ENCODE peak calls at places on chromosomes 16 and 17, in eight cellular contexts. D is H9, F is PC-9, H is A549, A is K562, V is fibroblast of lung, R is mesendoderm, O is MM.1S. E is an unnamed sample.

GRCh38 chr17:27776882-27777624 is 23.3 kb downstream of the NOS2 start:
- DNase-seq in V (no peak), H (no peak), D (no peak), A (no peak), O (no peak), R (peak), F (no peak), E (no peak)

GRCh38 chr17:64938925-64939474 is 19.7 kb upstream of the LRRC37A3 start:
- DNase-seq in V (no peak), A (peak), F (peak), H (peak), O (peak), R (peak), D (peak), E (peak)

GRCh38 chr16:57284206-57284951 is at the start of gene PLLP:
- DNase-seq in O (no peak), A (peak), D (peak), F (no peak), R (peak), V (peak), H (peak), E (peak)

GRCh38 chr16:85401370-85401916 is 211.7 kb upstream of the GSE1 start:
- DNase-seq in R (no peak), A (no peak), V (no peak), F (no peak), O (no peak), D (no peak), H (no peak), E (no peak)

GRCh38 chr17:44074231-44074910 is 3.8 kb downstream of the G6PC3 start:
- DNase-seq in O (no peak), F (no peak), A (no peak), D (no peak), V (no peak), R (no peak), H (no peak), E (no peak)

GRCh38 chr16:51149721-51150158 is 1.3 kb downstream of the SALL1 start:
- DNase-seq in F (no peak), A (no peak), R (no peak), O (no peak), V (no peak), H (no peak), D (no peak), E (peak)

GRCh38 chr16:90016339-90016950 is 2.8 kb downstream of the DBNDD1 start:
- DNase-seq in D (no peak), F (no peak), H (no peak), O (no peak), R (no peak), A (no peak), V (no peak), E (no peak)

GRCh38 chr17:76385892-76386786 is 1.7 kb downstream of the SPHK1 start:
- DNase-seq in D (peak), F (peak), V (peak), R (peak), A (peak), H (peak), O (peak), E (peak)

GRCh38 chr16:79601092-79601977 is 798 bp upstream of the MAF start:
- DNase-seq in R (peak), H (peak), V (peak), A (no peak), D (peak), O (peak), F (no peak), E (peak)

GRCh38 chr17:74928786-74929185 is 4.7 kb downstream of the OTOP2 start:
- DNase-seq in F (no peak), V (no peak), O (no peak), H (no peak), D (peak), A (no peak), R (no peak), E (no peak)

GRCh38 chr16:57150682-57151330 is 35.0 kb downstream of the PSME3IP1 start:
- DNase-seq in D (no peak), A (no peak), H (no peak), F (no peak), O (no peak), V (peak), R (peak), E (no peak)

GRCh38 chr17:9306086-9306485 is 269.5 kb downstream of the STX8 start:
- DNase-seq in F (no peak), V (peak), H (peak), A (no peak), O (no peak), R (peak), D (no peak), E (no peak)

GRCh38 chr17:9307313-9307998 is 268.2 kb downstream of the STX8 start:
- DNase-seq in H (no peak), A (no peak), V (peak), R (peak), O (no peak), D (no peak), F (no peak), E (peak)

GRCh38 chr17:9309216-9309615 is 266.4 kb downstream of the STX8 start:
- DNase-seq in R (peak), D (no peak), O (no peak), A (no peak), H (no peak), V (no peak), F (no peak), E (peak)

GRCh38 chr17:9313346-9313745 is 262.3 kb downstream of the STX8 start:
- DNase-seq in F (no peak), A (no peak), D (no peak), O (no peak), R (no peak), H (no peak), V (no peak), E (no peak)

DNA sequence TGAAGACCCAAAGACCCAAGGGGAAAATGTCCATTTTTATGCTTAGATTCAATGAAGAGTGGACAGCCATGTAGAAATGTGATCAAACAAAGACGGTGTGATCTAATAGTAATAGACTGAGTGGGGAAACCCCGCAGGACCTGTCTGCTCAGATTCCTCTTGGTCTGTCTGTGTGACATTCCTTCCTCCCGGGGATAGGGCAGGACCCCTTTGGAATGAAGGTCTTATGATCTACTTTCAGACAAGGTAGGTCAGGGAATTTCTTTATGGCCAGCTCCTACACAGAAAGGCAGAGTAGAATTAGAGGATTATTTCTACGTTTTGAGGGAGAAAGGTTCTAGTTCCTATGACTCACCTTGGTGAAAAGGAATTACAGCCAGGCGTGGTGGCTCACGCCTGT is 267.6 kb downstream of the STX8 start:
- DNase-seq in V (no peak), O (no peak), R (peak), H (no peak), A (no peak), F (peak), D (peak), E (no peak)
- H3K4me2 ChIP-seq in V (no peak), O (no peak), R (no peak), H (no peak), A (no peak), F (peak), D (no peak), E (peak)

GRCh38 chr16:28092721-28093382 is 29.3 kb upstream of the GSG1L start:
- DNase-seq in A (no peak), O (no peak), V (no peak), F (peak), H (no peak), D (peak), R (peak), E (no peak)
- H3K4me2 ChIP-seq in A (no peak), O (no peak), V (no peak), F (peak), H (no peak), D (no peak), R (no peak), E (peak)

GRCh38 chr16:1870365-1871082 is 1.4 kb downstream of the MEIOB start:
- DNase-seq in A (no peak), R (no peak), V (peak), H (peak), O (no peak), F (peak), D (no peak), E (no peak)

GRCh38 chr16:1877089-1877488 is 5.1 kb upstream of the MEIOB start:
- DNase-seq in A (no peak), O (no peak), F (no peak), H (no peak), V (no peak), D (no peak), R (no peak), E (no peak)

GRCh38 chr16:1874854-1875253 is 2.9 kb upstream of the MEIOB start:
- DNase-seq in V (no peak), A (no peak), D (no peak), H (no peak), O (no peak), R (no peak), F (no peak), E (no peak)

GRCh38 chr16:1876468-1876867 is 4.5 kb upstream of the MEIOB start:
- DNase-seq in O (peak), R (no peak), F (no peak), A (no peak), D (no peak), H (no peak), V (no peak), E (no peak)

DNA sequence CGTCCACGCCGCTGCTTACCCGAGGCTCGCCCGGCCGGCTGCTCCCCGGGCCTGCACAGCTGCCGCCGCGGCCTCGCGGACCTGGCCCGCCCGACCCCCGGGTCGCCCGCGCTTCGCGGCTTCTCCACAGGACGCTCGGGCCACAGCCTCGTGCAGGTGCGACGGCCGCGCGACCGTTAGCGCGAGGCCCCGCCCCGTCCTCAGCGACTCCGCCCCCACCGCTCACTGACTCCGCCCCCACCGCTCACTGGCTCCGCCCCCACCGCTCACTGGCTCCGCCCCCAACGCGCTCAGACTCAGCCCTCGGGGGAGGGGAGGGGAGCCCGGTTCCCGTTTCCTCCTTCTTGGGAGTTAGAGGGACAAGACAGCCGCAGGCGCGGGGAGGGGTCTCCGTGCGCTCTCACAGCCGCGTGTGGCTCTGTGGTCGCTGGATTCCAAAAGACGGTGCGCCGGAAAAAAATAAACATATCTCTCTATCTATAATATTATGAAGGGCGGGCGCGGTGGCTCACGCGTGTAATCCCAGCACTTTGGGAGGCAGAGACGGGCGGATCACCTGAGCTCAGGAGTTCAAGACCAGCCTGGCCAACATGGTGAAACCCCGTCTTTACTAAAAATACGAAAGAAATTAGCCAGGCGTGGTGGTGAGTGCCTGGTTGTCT is at the start of gene MEIOB:
- DNase-seq in R (peak), O (no peak), V (no peak), F (no peak), D (peak), H (peak), A (peak), E (peak)
- H3K4me2 ChIP-seq in R (no peak), O (no peak), V (no peak), F (peak), D (peak), H (peak), A (peak), E (peak)

GRCh38 chr16:21162661-21163151 is 4.2 kb downstream of the LDAF1 start:
- DNase-seq in H (no peak), F (no peak), D (no peak), O (no peak), A (no peak), V (no peak), R (no peak), E (no peak)
- H3K4me2 ChIP-seq in H (no peak), F (no peak), D (no peak), O (no peak), A (no peak), V (peak), R (no peak), E (no peak)

DNA sequence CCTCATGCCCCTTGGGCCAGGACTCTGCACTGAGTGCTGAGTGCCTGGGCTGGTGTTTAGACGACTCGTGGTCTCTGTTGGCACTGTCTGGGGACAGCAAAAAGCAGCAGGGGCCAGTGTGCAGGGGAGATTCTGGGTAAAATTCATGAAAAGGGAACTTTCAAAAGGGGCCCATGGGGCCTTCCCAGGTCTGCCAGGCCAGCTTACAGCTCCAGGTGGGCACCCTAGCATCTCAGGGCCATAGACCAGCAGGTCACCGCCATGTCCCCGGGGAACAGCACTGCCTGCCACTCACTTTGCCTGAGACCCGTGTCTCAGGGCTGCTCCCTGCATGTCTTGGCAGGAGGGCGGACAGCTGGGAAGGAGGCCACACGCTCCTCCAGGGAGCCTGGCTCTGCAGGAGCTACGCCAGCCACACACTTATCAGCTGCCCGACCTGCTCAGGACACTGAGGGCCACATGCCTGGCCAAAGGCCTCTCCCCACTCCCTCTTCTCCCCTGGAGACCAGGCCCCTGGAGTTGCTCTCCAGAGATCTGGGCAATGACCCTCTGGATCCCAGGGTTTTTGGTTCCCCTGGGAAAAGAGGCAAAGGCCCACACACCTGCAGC is 8.8 kb upstream of the FASN start:
- DNase-seq in R (no peak), A (no peak), D (no peak), H (no peak), F (no peak), V (no peak), O (no peak), E (no peak)
- H3K4me2 ChIP-seq in R (no peak), A (no peak), D (no peak), H (peak), F (peak), V (no peak), O (peak), E (peak)

GRCh38 chr17:66506641-66507040 is 204.2 kb downstream of the PRKCA start:
- DNase-seq in D (no peak), A (no peak), R (no peak), H (no peak), V (peak), F (no peak), O (no peak), E (no peak)
- H3K4me2 ChIP-seq in D (no peak), A (peak), R (no peak), H (peak), V (no peak), F (no peak), O (no peak), E (no peak)

GRCh38 chr17:61946359-61946758 is 18.6 kb upstream of the INTS2 start:
- DNase-seq in O (no peak), H (no peak), F (no peak), D (no peak), A (no peak), V (no peak), R (no peak), E (no peak)

GRCh38 chr17:61943117-61943516 is 15.3 kb upstream of the INTS2 start:
- DNase-seq in R (no peak), F (no peak), V (no peak), O (no peak), H (no peak), A (no peak), D (no peak), E (no peak)

GRCh38 chr17:61942085-61942484 is 14.3 kb upstream of the INTS2 start:
- DNase-seq in F (no peak), V (no peak), H (no peak), O (no peak), D (no peak), R (no peak), A (no peak), E (no peak)

GRCh38 chr17:61947367-61948078 is 19.7 kb upstream of the INTS2 start:
- DNase-seq in O (no peak), A (no peak), V (no peak), F (no peak), D (no peak), H (no peak), R (no peak), E (no peak)
- H3K4me2 ChIP-seq in O (no peak), A (no peak), V (no peak), F (no peak), D (no peak), H (no peak), R (no peak), E (no peak)

DNA sequence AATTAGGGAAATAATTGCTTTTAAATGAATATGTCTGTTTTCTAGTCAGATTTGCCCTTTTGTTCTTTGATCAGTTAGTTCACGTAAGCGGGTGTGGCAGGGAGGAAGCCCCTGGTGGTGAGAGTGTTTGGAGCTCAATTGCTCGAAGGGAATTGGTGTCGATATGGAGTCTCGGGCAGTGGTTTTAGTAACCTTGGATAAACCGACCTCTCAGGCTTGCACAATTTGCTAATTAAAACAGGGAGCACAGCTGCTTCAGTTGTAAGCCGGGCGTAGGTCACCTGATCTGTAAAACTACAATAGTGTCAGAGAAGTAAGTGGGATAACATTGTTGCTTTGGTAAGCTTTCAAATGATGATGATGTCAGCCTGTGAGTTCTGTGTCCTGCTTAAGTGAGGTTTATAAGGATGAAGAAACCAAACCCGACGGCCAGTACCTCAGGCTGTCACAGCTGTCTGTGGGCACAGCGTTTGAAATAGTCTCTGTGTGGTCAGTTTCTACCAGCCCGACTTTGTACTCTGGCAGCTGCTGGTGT is 2.9 kb downstream of the ZNF750 start:
- DNase-seq in A (no peak), D (no peak), H (no peak), R (peak), F (no peak), O (no peak), V (no peak), E (peak)
- H3K4me2 ChIP-seq in A (no peak), D (no peak), H (no peak), R (no peak), F (peak), O (no peak), V (no peak), E (no peak)